ENCODE peak calls at places on chromosomes 12 and 14, in eight cellular contexts. S is adrenal gland, A is ovary, Y is lower leg skin, R is prostate gland, D is A549, N is transverse colon, V is H54. U is an unnamed sample.

GRCh38 chr12:105455250-105455649 is 124.8 kb downstream of the C12orf75 start:
- DNase-seq in S (no peak), A (no peak), Y (no peak), R (peak; percentile 39), D (no peak), N (no peak), V (no peak), U (no peak)

GRCh38 chr12:120075034-120075616 is 41.4 kb downstream of the RAB35 start:
- DNase-seq in S (peak; percentile 35), A (no peak), Y (peak; percentile 40), R (no peak), D (no peak), N (no peak), V (no peak), U (no peak)

GRCh38 chr14:21436567-21437062 is 19.3 kb downstream of the CHD8 start:
- DNase-seq in S (no peak), A (no peak), Y (no peak), R (no peak), D (no peak), N (no peak), V (no peak), U (no peak)

GRCh38 chr14:80017796-80018195 is 193.5 kb downstream of the DIO2 start:
- DNase-seq in S (no peak), A (no peak), Y (no peak), R (peak; percentile 18), D (no peak), N (no peak), V (no peak), U (no peak)

GRCh38 chr12:28827841-28828240 is 321.2 kb upstream of the FAR2 start:
- DNase-seq in S (no peak), A (no peak), Y (no peak), R (no peak), D (no peak), N (no peak), V (no peak), U (no peak)

GRCh38 chr14:71309756-71310155 is 402.5 kb downstream of the PCNX1 start:
- DNase-seq in S (no peak), A (no peak), Y (no peak), R (no peak), D (no peak), N (no peak), V (no peak), U (no peak)

GRCh38 chr12:54571857-54572195 is 16.6 kb downstream of the PPP1R1A start:
- DNase-seq in S (no peak), A (no peak), Y (no peak), R (no peak), D (no peak), N (no peak), V (no peak), U (no peak)

GRCh38 chr12:27987311-27987710 is 14.8 kb upstream of the PTHLH start:
- DNase-seq in S (no peak), A (no peak), Y (no peak), R (no peak), D (no peak), N (no peak), V (no peak), U (no peak)

GRCh38 chr14:75928587-75929230 is 53.1 kb downstream of the TGFB3 start:
- DNase-seq in S (no peak), A (no peak), Y (no peak), R (no peak), D (no peak), N (no peak), V (no peak), U (no peak)

GRCh38 chr12:72957454-72957853 is 685.3 kb downstream of the TRHDE start:
- DNase-seq in S (no peak), A (no peak), Y (no peak), R (no peak), D (no peak), N (no peak), V (no peak), U (no peak)

GRCh38 chr14:64983439-64984310 is 3.0 kb upstream of the FNTB start:
- DNase-seq in S (no peak), A (no peak), Y (peak; percentile 76), R (peak; percentile 43), D (peak; percentile 55), N (peak; percentile 33), V (no peak), U (peak; percentile 42)

GRCh38 chr12:58529897-58530296 is 390.4 kb downstream of the LRIG3 start:
- DNase-seq in S (no peak), A (no peak), Y (no peak), R (no peak), D (no peak), N (no peak), V (no peak), U (no peak)

GRCh38 chr14:60657609-60657983 is 8.3 kb upstream of the SIX1 start:
- DNase-seq in S (no peak), A (peak; percentile 40), Y (no peak), R (no peak), D (no peak), N (no peak), V (no peak), U (no peak)

DNA sequence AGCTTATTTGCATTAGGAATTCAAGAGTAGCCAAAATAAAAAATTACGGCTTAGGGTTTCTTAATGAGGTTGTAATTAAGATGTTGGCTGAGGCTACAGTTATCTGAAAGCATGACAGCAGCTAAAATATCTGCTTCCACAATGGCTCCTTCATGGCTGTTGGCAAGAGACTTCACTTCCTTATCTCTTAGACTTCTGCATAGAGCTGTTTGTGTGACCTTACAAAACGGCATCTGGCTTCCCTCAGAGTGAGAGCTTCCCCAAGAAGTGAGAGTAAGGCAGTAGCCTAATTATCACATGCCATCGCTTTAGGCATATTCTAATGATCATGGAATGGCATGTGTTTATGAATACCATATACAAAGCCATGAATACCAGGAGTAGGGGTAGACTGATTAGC is 57.6 kb downstream of the CCDC59 start:
- DNase-seq in S (no peak), A (no peak), Y (no peak), R (no peak), D (no peak), N (no peak), V (no peak), U (no peak)
- TF ChIP-seq POLR2A in S (no peak), A (no peak), Y (no peak), R (no peak), D (no peak), N (no peak), V (no peak), U (no peak)

GRCh38 chr12:55973598-55974307 is at the start of gene RAB5B:
- DNase-seq in S (peak; percentile 100), A (peak; percentile 99), Y (peak; percentile 100), R (peak; percentile 100), D (peak; percentile 98), N (peak; percentile 99), V (peak; percentile 84), U (peak; percentile 99)
- TF ChIP-seq POLR2A in S (peak; percentile 96), A (peak; percentile 90), Y (peak; percentile 65), R (peak; percentile 100), D (peak; percentile 84), N (peak; percentile 99), V (peak; percentile 67), U (peak; percentile 96)

GRCh38 chr14:52354257-52354656 is 40.1 kb downstream of the PTGER2 start:
- DNase-seq in S (no peak), A (no peak), Y (no peak), R (no peak), D (no peak), N (no peak), V (no peak), U (no peak)
- TF ChIP-seq POLR2A in S (no peak), A (no peak), Y (no peak), R (no peak), D (no peak), N (no peak), V (no peak), U (no peak)

GRCh38 chr12:123453165-123453564 is 4.8 kb upstream of the SNRNP35 start:
- DNase-seq in S (no peak), A (no peak), Y (no peak), R (no peak), D (no peak), N (no peak), V (no peak), U (no peak)

DNA sequence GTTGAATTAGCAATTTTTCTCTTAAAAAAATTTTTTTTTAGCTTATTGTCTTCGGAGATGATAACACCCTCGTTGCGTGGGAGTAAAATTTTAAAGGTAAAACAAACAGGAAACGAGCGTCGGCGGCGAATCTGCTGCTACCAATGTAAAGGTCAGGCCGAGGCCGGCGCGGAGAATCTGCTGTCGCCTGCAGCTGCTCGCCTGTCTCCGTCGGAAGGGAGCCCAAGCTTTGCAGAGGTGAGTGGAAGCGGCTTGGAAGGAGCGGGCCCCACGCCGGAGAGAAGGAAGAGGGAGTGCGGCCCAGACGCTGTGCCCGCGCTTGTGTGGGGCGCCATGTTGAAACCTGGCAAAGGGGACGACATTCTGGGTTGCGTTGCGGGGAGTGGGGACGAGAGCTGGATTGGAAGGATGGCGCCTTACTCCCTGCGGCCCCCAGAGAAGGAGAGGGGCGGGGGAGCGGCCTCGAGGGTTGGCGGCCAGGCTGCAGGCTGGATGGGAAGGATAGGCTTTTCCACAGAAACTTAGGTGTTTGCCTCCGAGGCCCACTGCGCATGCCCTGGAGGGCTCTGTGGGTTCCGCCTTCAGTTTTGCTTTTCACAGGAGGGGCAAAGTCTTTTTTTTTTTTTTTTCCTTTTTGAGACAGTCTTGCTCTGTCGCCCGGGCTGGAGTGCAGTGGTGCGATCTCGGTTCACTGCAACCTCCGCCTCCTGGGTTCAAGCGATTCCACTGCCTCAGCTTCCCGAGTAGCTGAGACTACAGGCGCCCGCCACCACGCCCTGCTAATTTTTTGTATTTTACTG is at the start of gene SNRNP35:
- DNase-seq in S (peak; percentile 82), A (peak; percentile 87), Y (peak; percentile 95), R (peak; percentile 66), D (peak; percentile 69), N (peak; percentile 85), V (peak; percentile 53), U (peak; percentile 74)
- TF ChIP-seq POLR2A in S (peak; percentile 37), A (peak; percentile 40), Y (no peak), R (peak; percentile 23), D (peak; percentile 52), N (peak; percentile 55), V (peak; percentile 66), U (no peak)

GRCh38 chr12:31659087-31659942 is at the start of gene ETFBKMT:
- DNase-seq in S (peak; percentile 96), A (peak; percentile 88), Y (peak; percentile 97), R (peak; percentile 89), D (peak; percentile 85), N (peak; percentile 93), V (peak; percentile 69), U (peak; percentile 91)
- TF ChIP-seq POLR2A in S (peak; percentile 30), A (peak; percentile 65), Y (no peak), R (peak; percentile 47), D (peak; percentile 27), N (peak; percentile 67), V (peak; percentile 53), U (peak; percentile 45)

GRCh38 chr14:56515739-56516138 is 63.9 kb upstream of the TMEM260 start:
- DNase-seq in S (no peak), A (no peak), Y (no peak), R (no peak), D (no peak), N (no peak), V (no peak), U (no peak)
- TF ChIP-seq POLR2A in S (no peak), A (no peak), Y (no peak), R (no peak), D (no peak), N (no peak), V (no peak), U (no peak)